ENCODE peak calls at places on chromosomes 16 and 17, in seven cellular contexts. S is Calu3, Q is MCF 10A, A is hypothalamus, K is left colon, B is GDM1, T is transverse colon. X is an unnamed sample.

GRCh38 chr16:11249233-11250061 is 6.6 kb downstream of the SOCS1 start:
- DNase-seq in B (no peak), K (no peak), A (no peak), Q (no peak), S (no peak), T (no peak), X (no peak)

GRCh38 chr17:48194097-48194550 is 86.6 kb downstream of the SNX11 start:
- DNase-seq in T (no peak), K (no peak), Q (no peak), A (no peak), B (no peak), S (no peak), X (no peak)

GRCh38 chr17:44767493-44767892 is 8.7 kb downstream of the ADAM11 start:
- DNase-seq in Q (no peak), S (no peak), B (no peak), A (no peak), T (no peak), K (no peak), X (no peak)

GRCh38 chr17:46099865-46100264 is 93.4 kb downstream of the KANSL1 start:
- DNase-seq in K (no peak), S (no peak), A (no peak), B (no peak), Q (no peak), T (no peak), X (no peak)

GRCh38 chr16:57412584-57412983 is 8.0 kb downstream of the CCL17 start:
- DNase-seq in T (no peak), A (no peak), Q (no peak), K (no peak), B (no peak), S (no peak), X (no peak)

GRCh38 chr17:59296190-59296589 is 35.3 kb upstream of the YPEL2 start:
- DNase-seq in Q (no peak), K (no peak), A (no peak), T (no peak), B (no peak), S (peak), X (peak)

GRCh38 chr17:63647065-63647725 is 25.0 kb downstream of the MAP3K3 start:
- DNase-seq in A (no peak), T (no peak), Q (no peak), S (peak), K (no peak), B (no peak), X (peak)

GRCh38 chr16:48583075-48584065 is 26.6 kb downstream of the N4BP1 start:
- DNase-seq in A (no peak), B (no peak), S (no peak), T (no peak), K (no peak), Q (no peak), X (no peak)

GRCh38 chr17:80833952-80834895 is 157.4 kb upstream of the CHMP6 start:
- DNase-seq in T (no peak), Q (no peak), A (no peak), K (peak), S (no peak), B (no peak), X (no peak)

GRCh38 chr17:8944083-8944482 is 21.4 kb downstream of the PIK3R5 start:
- DNase-seq in A (no peak), Q (no peak), S (no peak), B (no peak), T (no peak), K (no peak), X (no peak)

GRCh38 chr16:49400611-49401010 is 27.0 kb downstream of the C16orf78 start:
- DNase-seq in S (no peak), T (no peak), B (no peak), K (no peak), A (no peak), Q (no peak), X (no peak)

GRCh38 chr16:84897911-84898377 is 78.2 kb downstream of the CRISPLD2 start:
- DNase-seq in A (no peak), T (no peak), K (no peak), B (no peak), Q (no peak), S (no peak), X (peak)

GRCh38 chr17:42518046-42518754 is 17.8 kb upstream of the NAGLU start:
- DNase-seq in S (peak), A (peak), B (peak), T (peak), K (peak), Q (peak), X (peak)